ENCODE peak calls at places on chromosomes 1 and 21, in five cellular contexts. K is esophagus squamous epithelium, P is body of pancreas, S is AG09319, I is endothelial cell. Y is an unnamed sample.

GRCh38 chr21:27647401-27647800 is 680.5 kb upstream of the ADAMTS5 start:
- DNase-seq in K (no peak), P (no peak), S (no peak), I (no peak), Y (no peak)

GRCh38 chr1:198681831-198682756 is 43.3 kb downstream of the PTPRC start:
- DNase-seq in K (peak), P (peak), S (peak), I (no peak), Y (no peak)

GRCh38 chr1:28789412-28789811 is 22.6 kb upstream of the OPRD1 start:
- DNase-seq in K (no peak), P (no peak), S (no peak), I (no peak), Y (no peak)

GRCh38 chr1:94230920-94231319 is 6.5 kb downstream of the ARHGAP29 start:
- DNase-seq in K (no peak), P (no peak), S (no peak), I (no peak), Y (no peak)

GRCh38 chr1:160726114-160726497 is 12.9 kb upstream of the SLAMF7 start:
- DNase-seq in K (no peak), P (no peak), S (no peak), I (no peak), Y (no peak)

GRCh38 chr1:75233302-75233929 is 99.2 kb downstream of the LHX8 start:
- DNase-seq in K (no peak), P (no peak), S (peak), I (peak), Y (no peak)

GRCh38 chr1:66652556-66652955 is 99.7 kb upstream of the DYNLT5 start:
- DNase-seq in K (no peak), P (no peak), S (no peak), I (no peak), Y (no peak)

GRCh38 chr1:204780682-204781081 is 90.0 kb upstream of the NFASC start:
- DNase-seq in K (no peak), P (no peak), S (no peak), I (no peak), Y (no peak)

GRCh38 chr1:178543291-178543609 is 30.3 kb downstream of the TEX35 start:
- DNase-seq in K (no peak), P (no peak), S (no peak), I (no peak), Y (no peak)

GRCh38 chr1:109979489-109980091 is 5.0 kb upstream of the AHCYL1 start:
- DNase-seq in K (no peak), P (no peak), S (peak), I (no peak), Y (no peak)

GRCh38 chr1:172325562-172325961 is 94.9 kb upstream of the C1orf105 start:
- DNase-seq in K (no peak), P (no peak), S (no peak), I (no peak), Y (no peak)

GRCh38 chr1:43444827-43445225 is 8.9 kb downstream of the HYI start:
- DNase-seq in K (no peak), P (peak), S (no peak), I (no peak), Y (no peak)

GRCh38 chr1:44002165-44002564 is 10.8 kb downstream of the CCDC24 start:
- DNase-seq in K (no peak), P (no peak), S (no peak), I (no peak), Y (no peak)

DNA sequence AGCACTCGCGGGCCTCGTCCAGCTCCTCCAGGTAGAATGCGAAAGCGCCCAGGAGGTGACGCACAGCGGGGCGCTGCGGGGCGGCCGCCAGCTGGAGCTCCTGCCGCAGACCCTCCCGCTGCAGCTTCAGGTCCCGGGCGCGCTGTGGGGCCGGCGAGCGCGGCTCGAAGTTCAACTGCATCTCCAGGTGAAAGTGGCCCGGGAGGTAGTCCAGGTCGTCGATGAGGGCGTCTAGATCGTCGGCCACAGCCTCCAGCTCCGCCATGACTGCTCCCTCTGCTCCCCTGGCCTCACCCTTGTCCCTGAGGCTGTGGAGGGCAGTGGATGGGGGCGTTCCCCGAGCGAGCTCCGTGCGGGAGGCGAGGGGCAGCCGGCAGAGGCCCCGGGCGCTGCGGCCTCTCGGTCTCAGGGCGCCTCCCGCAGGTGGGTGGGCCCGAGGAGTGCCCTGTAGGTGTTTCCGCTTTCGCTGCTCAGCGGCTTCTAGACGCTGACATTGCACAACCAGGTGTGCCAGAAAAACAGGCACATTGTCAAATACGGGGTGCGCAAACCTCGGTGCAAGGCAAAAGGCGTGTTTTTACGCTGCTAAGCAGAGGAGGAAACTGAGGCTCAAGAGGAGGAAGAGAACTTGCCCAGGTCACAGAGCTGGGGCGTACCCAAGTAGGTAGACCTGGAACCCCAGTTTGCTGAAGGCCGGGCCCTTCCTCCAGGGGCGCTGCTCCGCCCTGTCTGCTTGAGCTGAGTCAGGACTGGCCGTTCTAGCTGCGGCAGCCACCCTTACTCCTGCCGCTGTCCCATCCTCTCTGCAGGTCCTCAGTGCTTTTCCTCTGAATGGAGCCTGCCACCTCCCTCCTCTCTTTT is at the start of gene TTC22:
- DNase-seq in K (no peak), P (peak), S (no peak), I (peak), Y (no peak)
- TF ChIP-seq CTCF in K (peak), P (peak), S (peak), I (no peak), Y (no peak)

DNA sequence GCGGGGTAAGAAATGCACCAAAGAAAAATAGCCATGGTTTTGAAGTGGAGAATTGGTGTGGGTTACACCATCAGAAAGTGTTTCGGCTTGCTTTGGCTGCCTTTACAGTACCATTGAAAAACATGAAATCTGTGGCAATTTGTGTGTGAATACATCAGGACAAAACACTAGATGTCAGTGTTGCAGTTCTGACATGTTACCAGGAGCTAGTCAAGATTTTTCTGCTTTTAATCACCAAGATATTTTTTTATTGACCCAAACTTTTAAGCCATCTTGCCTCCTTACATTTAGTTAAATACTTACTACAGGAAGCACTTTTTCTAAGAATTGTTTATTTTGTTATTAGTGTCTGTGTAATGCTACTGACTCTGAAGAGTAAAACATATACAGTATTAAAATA is 14.3 kb downstream of the RRP15 start:
- DNase-seq in K (no peak), P (no peak), S (peak), I (no peak), Y (no peak)
- TF ChIP-seq CTCF in K (no peak), P (peak), S (peak), I (no peak), Y (no peak)

GRCh38 chr1:29875557-29876028 is 639.3 kb downstream of the PTPRU start:
- DNase-seq in K (no peak), P (no peak), S (no peak), I (peak), Y (no peak)

GRCh38 chr1:29878501-29878900 is 642.2 kb downstream of the PTPRU start:
- DNase-seq in K (no peak), P (no peak), S (no peak), I (no peak), Y (no peak)

GRCh38 chr1:29879217-29879616 is 642.9 kb downstream of the PTPRU start:
- DNase-seq in K (no peak), P (no peak), S (no peak), I (no peak), Y (no peak)

GRCh38 chr1:29876441-29876840 is 640.1 kb downstream of the PTPRU start:
- DNase-seq in K (no peak), P (no peak), S (no peak), I (no peak), Y (no peak)

GRCh38 chr1:29876902-29877301 is 640.6 kb downstream of the PTPRU start:
- DNase-seq in K (no peak), P (no peak), S (no peak), I (no peak), Y (no peak)
- TF ChIP-seq CTCF in K (no peak), P (no peak), S (no peak), I (no peak), Y (no peak)

GRCh38 chr1:6378096-6378746 is 15.3 kb downstream of the ACOT7 start:
- DNase-seq in K (no peak), P (no peak), S (no peak), I (no peak), Y (no peak)
- TF ChIP-seq CTCF in K (no peak), P (no peak), S (no peak), I (no peak), Y (no peak)

DNA sequence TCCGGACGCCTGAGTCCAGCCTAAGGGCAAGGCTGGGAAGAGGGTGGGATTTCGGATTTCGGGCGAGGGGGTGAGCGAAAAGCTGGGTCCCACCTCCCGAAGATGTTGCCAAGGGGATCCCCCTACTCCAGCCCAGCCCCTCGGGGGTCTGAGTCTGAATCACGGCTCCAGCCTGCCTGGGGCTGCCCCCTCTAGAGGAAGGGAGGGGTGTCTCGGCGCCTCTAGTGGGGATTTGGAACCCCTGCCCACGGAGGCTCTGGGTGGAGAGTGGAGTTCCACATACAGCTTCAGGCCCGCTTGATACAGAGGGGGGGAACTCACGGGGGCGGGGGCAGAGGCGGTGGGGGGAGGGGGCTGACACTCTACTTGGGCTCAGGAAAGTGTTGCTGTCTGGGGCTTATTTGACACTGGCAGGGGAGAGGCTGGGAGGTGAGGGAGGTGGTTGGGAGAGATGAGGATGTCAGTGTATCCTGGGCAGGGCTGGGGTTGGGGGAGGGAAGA is 686 bp downstream of the KIRREL1 start:
- DNase-seq in K (no peak), P (no peak), S (no peak), I (no peak), Y (no peak)
- TF ChIP-seq CTCF in K (no peak), P (no peak), S (peak), I (no peak), Y (no peak)

GRCh38 chr1:201125019-201125418 is 2.0 kb downstream of the ASCL5 start:
- DNase-seq in K (no peak), P (peak), S (no peak), I (no peak), Y (no peak)
- TF ChIP-seq CTCF in K (no peak), P (no peak), S (no peak), I (no peak), Y (no peak)

DNA sequence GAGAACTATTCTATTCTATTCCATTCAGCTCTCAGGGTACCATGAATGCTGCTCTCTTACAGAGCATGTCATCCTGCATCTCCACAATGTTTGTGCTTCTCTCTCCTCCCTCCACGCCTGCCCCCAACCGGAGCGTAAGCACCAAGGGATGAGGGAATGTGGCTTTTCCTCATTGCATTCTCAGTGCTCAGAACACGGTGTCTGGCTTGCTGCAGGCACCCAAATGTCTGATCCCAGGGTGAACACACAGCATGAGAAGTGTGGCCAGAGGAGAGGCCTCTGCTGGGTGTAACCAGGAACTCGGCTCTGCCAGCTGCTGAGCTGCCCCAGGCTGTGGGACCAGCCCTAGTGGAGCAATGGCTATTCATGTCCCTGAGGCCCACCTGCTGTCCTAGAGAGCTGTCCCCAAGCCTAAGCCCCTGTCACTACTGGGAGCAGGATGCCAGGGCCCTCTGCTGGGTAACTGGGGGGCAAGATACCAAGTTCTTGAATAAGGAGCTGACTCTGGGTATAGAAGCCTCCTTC is 38.3 kb downstream of the OLFML2B start:
- DNase-seq in K (no peak), P (no peak), S (no peak), I (no peak), Y (no peak)
- TF ChIP-seq CTCF in K (no peak), P (no peak), S (no peak), I (no peak), Y (no peak)

GRCh38 chr1:108570998-108571401 is 11.1 kb downstream of the EEIG2 start:
- DNase-seq in K (no peak), P (no peak), S (no peak), I (no peak), Y (no peak)

GRCh38 chr1:108572182-108572581 is 12.3 kb downstream of the EEIG2 start:
- DNase-seq in K (no peak), P (no peak), S (no peak), I (no peak), Y (no peak)

GRCh38 chr1:108569097-108569728 is 9.3 kb downstream of the EEIG2 start:
- DNase-seq in K (no peak), P (no peak), S (no peak), I (no peak), Y (no peak)

GRCh38 chr1:108568589-108568988 is 8.7 kb downstream of the EEIG2 start:
- DNase-seq in K (no peak), P (no peak), S (no peak), I (no peak), Y (no peak)

DNA sequence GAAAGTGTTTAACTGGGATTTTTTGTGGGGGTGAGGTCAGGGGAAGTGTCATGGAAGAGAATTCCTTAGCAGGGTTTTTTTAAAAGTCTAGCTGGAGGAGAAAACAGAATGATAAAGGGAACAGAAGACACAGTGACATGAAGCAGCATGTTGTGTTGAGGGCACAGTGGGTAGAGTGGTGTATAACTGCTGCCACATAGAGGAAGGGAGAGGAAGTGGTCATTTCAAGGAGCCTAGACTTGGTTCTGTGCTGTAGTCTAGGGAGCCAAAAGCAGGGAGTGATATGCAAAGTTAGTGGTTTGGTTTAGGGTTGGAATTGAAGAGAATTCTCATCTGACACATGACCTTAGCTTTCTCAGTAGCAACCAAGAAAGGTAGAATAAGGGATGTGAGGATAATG is 10.2 kb downstream of the EEIG2 start:
- DNase-seq in K (no peak), P (no peak), S (no peak), I (no peak), Y (no peak)
- TF ChIP-seq CTCF in K (no peak), P (no peak), S (peak), I (no peak), Y (no peak)

GRCh38 chr1:108531429-108531828 is 28.5 kb upstream of the EEIG2 start:
- DNase-seq in K (no peak), P (no peak), S (no peak), I (no peak), Y (no peak)

GRCh38 chr1:108527135-108527534 is 32.8 kb upstream of the EEIG2 start:
- DNase-seq in K (no peak), P (no peak), S (no peak), I (no peak), Y (no peak)

GRCh38 chr1:108523829-108524228 is 36.1 kb upstream of the EEIG2 start:
- DNase-seq in K (no peak), P (no peak), S (no peak), I (no peak), Y (no peak)

GRCh38 chr1:108524676-108525075 is 35.2 kb upstream of the EEIG2 start:
- DNase-seq in K (no peak), P (no peak), S (no peak), I (no peak), Y (no peak)

GRCh38 chr1:108527837-108528236 is 32.1 kb upstream of the EEIG2 start:
- DNase-seq in K (no peak), P (no peak), S (no peak), I (no peak), Y (no peak)
- TF ChIP-seq CTCF in K (no peak), P (no peak), S (no peak), I (no peak), Y (no peak)

DNA sequence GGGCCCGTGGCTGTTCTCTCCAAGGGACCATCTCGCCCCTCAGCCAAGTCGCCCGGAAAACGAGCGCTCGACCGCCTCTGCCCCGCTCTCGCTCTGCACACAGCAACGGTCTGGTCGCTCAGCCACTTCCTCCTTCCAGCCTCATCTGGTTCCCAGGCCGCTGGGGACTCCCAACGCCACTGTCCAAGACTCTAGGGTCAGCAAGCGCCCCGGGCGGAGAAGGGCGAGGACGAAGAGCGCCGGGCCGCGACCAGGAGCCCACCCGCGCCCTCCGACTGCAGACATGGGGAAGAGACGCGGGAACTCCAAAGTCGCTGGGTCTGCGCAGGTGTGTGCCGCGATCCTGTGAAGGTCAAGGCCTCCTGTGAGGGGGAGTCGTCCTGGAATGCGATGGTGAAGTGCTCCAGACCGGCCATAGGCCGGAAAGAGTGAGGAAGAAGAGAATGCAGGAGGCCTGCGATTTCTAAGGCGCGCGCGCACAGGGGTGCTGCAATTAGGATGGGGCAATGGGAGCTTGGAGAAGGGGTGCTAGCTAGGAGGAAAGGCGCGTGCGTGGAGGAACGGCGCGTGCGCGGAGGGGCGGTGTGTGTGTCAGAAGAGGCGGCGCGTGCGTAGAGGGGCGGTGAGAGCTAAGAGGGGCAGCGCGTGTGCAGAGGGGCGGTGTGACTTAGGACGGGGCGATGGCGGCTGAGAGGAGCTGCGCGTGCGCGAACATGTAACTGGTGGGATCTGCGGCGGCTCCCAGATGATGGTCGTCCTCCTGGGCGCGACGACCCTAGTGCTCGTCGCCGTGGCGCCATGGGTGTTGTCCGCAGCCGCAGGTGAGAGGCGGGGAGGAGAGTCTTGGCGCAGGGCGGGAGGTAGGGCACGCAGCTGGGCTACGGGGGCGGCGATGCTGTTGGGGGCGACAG is at the start of gene IFNAR1:
- DNase-seq in K (peak), P (peak), S (peak), I (peak), Y (peak)
- TF ChIP-seq CTCF in K (no peak), P (no peak), S (no peak), I (no peak), Y (no peak)